ENCODE peak calls at places on chromosomes 5 and 9, in nine cellular contexts. P is NT2/D1; V is CD4-positive, alpha-beta memory T cell; U is cardiac fibroblast; M is AG10803; R is mesenchymal stem cell; N is stimulated activated CD8-positive, alpha-beta memory T cell treated with anti-CD3 and anti-CD28 coated beads, Interleukin-2, amount 100 ng/mL, for 1 hour; Z is fibroblast of the conjunctiva; Y is GM20000. E is an unnamed sample.

GRCh38 chr5:121949885-121950284 is 11.9 kb upstream of the SRFBP1 start:
- DNase-seq in Z (peak; percentile 47), N (no peak), U (peak; percentile 71), Y (peak; percentile 34), R (peak; percentile 70), V (no peak), M (peak; percentile 62), P (no peak), E (no peak)

GRCh38 chr9:93265972-93266371 is 82.0 kb downstream of the WNK2 start:
- DNase-seq in Y (peak; percentile 21), V (no peak), U (no peak), Z (no peak), P (no peak), R (no peak), N (no peak), M (no peak), E (no peak)

GRCh38 chr5:146541956-146542849 is 26.2 kb upstream of the GPR151 start:
- DNase-seq in Y (peak; percentile 63), Z (peak; percentile 28), P (peak; percentile 52), R (peak; percentile 48), M (peak; percentile 57), N (peak; percentile 37), V (peak; percentile 47), U (peak; percentile 71), E (peak; percentile 90)

GRCh38 chr5:119795768-119796167 is 166.4 kb downstream of the FAM170A start:
- DNase-seq in V (no peak), Y (no peak), N (no peak), M (no peak), P (no peak), Z (no peak), U (no peak), R (peak; percentile 56), E (no peak)

GRCh38 chr5:80885698-80886000 is 74.5 kb upstream of the RASGRF2 start:
- DNase-seq in M (peak; percentile 25), Z (no peak), Y (no peak), R (peak; percentile 20), P (no peak), N (no peak), U (peak; percentile 10), V (no peak), E (peak; percentile 62)

GRCh38 chr9:33628865-33629410 is 104.9 kb downstream of the ANKRD18B start:
- DNase-seq in M (no peak), Y (no peak), P (no peak), R (no peak), Z (no peak), N (no peak), U (no peak), V (no peak), E (no peak)

GRCh38 chr9:78879324-78880100 is 582.6 kb downstream of the PSAT1 start:
- DNase-seq in Z (no peak), V (no peak), P (no peak), Y (no peak), R (no peak), M (peak; percentile 50), U (no peak), N (no peak), E (no peak)

GRCh38 chr5:15695171-15695676 is 195.2 kb downstream of the FBXL7 start:
- DNase-seq in V (no peak), P (no peak), N (no peak), R (peak; percentile 73), M (peak; percentile 63), U (peak; percentile 21), Y (no peak), Z (no peak), E (peak; percentile 72)

GRCh38 chr5:149317281-149318048 is 27.8 kb upstream of the GRPEL2 start:
- DNase-seq in U (peak; percentile 74), Z (peak; percentile 17), V (peak; percentile 52), M (peak; percentile 60), Y (peak; percentile 71), P (no peak), R (peak; percentile 65), N (no peak), E (no peak)

GRCh38 chr9:116883676-116884075 is 196.6 kb downstream of the TRIM32 start:
- DNase-seq in M (no peak), V (no peak), U (no peak), Z (no peak), N (no peak), R (no peak), P (no peak), Y (no peak), E (no peak)

GRCh38 chr5:110045153-110045552 is 355.4 kb downstream of the MAN2A1 start:
- DNase-seq in Z (no peak), Y (no peak), R (peak; percentile 50), N (no peak), V (no peak), P (no peak), M (peak; percentile 46), U (peak; percentile 18), E (no peak)

GRCh38 chr9:27260789-27261516 is 36.0 kb downstream of the EQTN start:
- DNase-seq in R (no peak), Z (no peak), U (no peak), N (no peak), V (no peak), P (no peak), M (no peak), Y (no peak), E (no peak)

GRCh38 chr9:79300153-79300552 is 271.6 kb upstream of the TLE4 start:
- DNase-seq in M (peak; percentile 0), V (no peak), Z (no peak), P (no peak), U (no peak), R (no peak), N (no peak), Y (no peak), E (no peak)

GRCh38 chr9:4970970-4971641 is 14.0 kb upstream of the JAK2 start:
- DNase-seq in Y (peak; percentile 71), V (no peak), N (no peak), Z (no peak), R (no peak), U (no peak), P (no peak), M (no peak), E (no peak)

GRCh38 chr5:4584982-4585381 is 555.1 kb upstream of the ADAMTS16 start:
- DNase-seq in R (no peak), N (no peak), P (no peak), U (no peak), Z (peak; percentile 63), V (no peak), Y (no peak), M (peak; percentile 41), E (peak; percentile 65)

GRCh38 chr5:141559481-141559880 is 59.3 kb downstream of the DIAPH1 start:
- DNase-seq in V (no peak), Z (no peak), Y (no peak), P (no peak), N (no peak), M (peak; percentile 69), U (peak; percentile 85), R (peak; percentile 57), E (peak; percentile 57)

GRCh38 chr5:167790462-167791260 is 500.8 kb upstream of the WWC1 start:
- DNase-seq in M (peak; percentile 90), V (no peak), R (no peak), P (no peak), Z (no peak), N (no peak), Y (no peak), U (peak; percentile 64), E (no peak)

GRCh38 chr5:142653321-142653720 is 32.6 kb downstream of the FGF1 start:
- DNase-seq in R (no peak), V (no peak), P (no peak), Z (no peak), N (no peak), M (no peak), Y (no peak), U (no peak), E (peak; percentile 20)

GRCh38 chr9:132609829-132610228 is 27.4 kb downstream of the BARHL1 start:
- DNase-seq in U (peak; percentile 68), R (peak; percentile 92), V (no peak), N (no peak), M (peak; percentile 91), P (no peak), Z (peak; percentile 76), Y (no peak), E (peak; percentile 43)

GRCh38 chr9:136759001-136759400 is 958 bp upstream of the LCN8 start:
- DNase-seq in V (no peak), R (no peak), N (no peak), P (no peak), U (no peak), Y (no peak), Z (no peak), M (no peak), E (peak; percentile 37)

E was measured in islet precursor cell.